ENCODE peak calls at places on chromosomes 2 and 18, in eight cellular contexts. E, Q, D, J, G, C, N and K are unnamed samples.
A peak's percentile ranks its signal among the peaks of the same experiment; 100 is the strongest.

GRCh38 chr18:59516356-59517155 is 157.5 kb upstream of the LMAN1 start:
- DNase-seq in G (peak; percentile 92), D (peak; percentile 32), Q (peak; percentile 41), J (no peak), N (peak; percentile 82), E (no peak), C (peak; percentile 18), K (no peak)

GRCh38 chr2:26584191-26584590 is 57.0 kb downstream of the CIB4 start:
- DNase-seq in J (no peak), Q (no peak), E (no peak), D (no peak), C (no peak), N (no peak), G (no peak), K (no peak)

GRCh38 chr2:224948859-224949258 is 93.4 kb downstream of the DOCK10 start:
- DNase-seq in D (no peak), E (no peak), G (peak; percentile 75), J (no peak), N (no peak), Q (no peak), C (no peak), K (no peak)

GRCh38 chr18:44759925-44760342 is 79.2 kb downstream of the SETBP1 start:
- DNase-seq in E (no peak), G (no peak), D (no peak), J (no peak), C (no peak), N (no peak), Q (no peak), K (peak; percentile 82)

GRCh38 chr2:20282916-20283592 is 58.1 kb upstream of the SDC1 start:
- DNase-seq in E (no peak), N (no peak), D (no peak), G (peak; percentile 33), J (no peak), C (no peak), Q (no peak), K (no peak)

GRCh38 chr18:23038712-23039111 is 96.6 kb upstream of the CABLES1 start:
- DNase-seq in G (peak; percentile 53), N (peak; percentile 18), Q (no peak), C (no peak), E (peak; percentile 68), D (no peak), J (no peak), K (no peak)

GRCh38 chr2:226378733-226379132 is 420.9 kb downstream of the IRS1 start:
- DNase-seq in J (no peak), D (no peak), N (peak; percentile 65), Q (no peak), G (peak; percentile 59), E (no peak), C (no peak), K (no peak)

GRCh38 chr18:73924316-73924715 is 223.3 kb downstream of the FBXO15 start:
- DNase-seq in N (no peak), G (no peak), C (no peak), J (no peak), Q (no peak), E (no peak), D (no peak), K (no peak)

GRCh38 chr2:207897541-207898353 is 127.6 kb downstream of the PLEKHM3 start:
- DNase-seq in Q (no peak), G (no peak), J (no peak), C (peak; percentile 60), D (no peak), N (no peak), E (no peak), K (no peak)

GRCh38 chr2:153917570-153917969 is 45.8 kb downstream of the GALNT13 start:
- DNase-seq in C (peak; percentile 5), E (no peak), G (no peak), Q (no peak), N (no peak), J (no peak), D (no peak), K (no peak)

GRCh38 chr2:55482186-55482945 is 37.2 kb upstream of the CFAP36 start:
- DNase-seq in G (peak; percentile 45), D (no peak), J (no peak), N (peak; percentile 68), C (no peak), E (no peak), Q (peak; percentile 34), K (no peak)

GRCh38 chr2:72051971-72052505 is 95.6 kb downstream of the CYP26B1 start:
- DNase-seq in N (no peak), D (no peak), E (no peak), G (no peak), J (no peak), Q (no peak), C (no peak), K (no peak)

GRCh38 chr2:172442072-172442895 is 14.9 kb downstream of the ITGA6 start:
- DNase-seq in C (peak; percentile 36), D (peak; percentile 100), N (peak; percentile 92), Q (no peak), G (peak; percentile 97), J (no peak), E (peak; percentile 98), K (no peak)

GRCh38 chr2:112630268-112630667 is 15.5 kb upstream of the SLC20A1 start:
- DNase-seq in C (peak; percentile 34), E (no peak), Q (no peak), J (no peak), D (no peak), G (no peak), N (no peak), K (no peak)
- H3K27ac ChIP-seq in C (no peak overlapping the region), E (no peak overlapping the region), Q (no peak overlapping the region), J (peak overlapping the region; percentile 74), D (no peak overlapping the region), G (no peak overlapping the region), N (peak overlapping the region; percentile 94), K (no peak overlapping the region)

DNA sequence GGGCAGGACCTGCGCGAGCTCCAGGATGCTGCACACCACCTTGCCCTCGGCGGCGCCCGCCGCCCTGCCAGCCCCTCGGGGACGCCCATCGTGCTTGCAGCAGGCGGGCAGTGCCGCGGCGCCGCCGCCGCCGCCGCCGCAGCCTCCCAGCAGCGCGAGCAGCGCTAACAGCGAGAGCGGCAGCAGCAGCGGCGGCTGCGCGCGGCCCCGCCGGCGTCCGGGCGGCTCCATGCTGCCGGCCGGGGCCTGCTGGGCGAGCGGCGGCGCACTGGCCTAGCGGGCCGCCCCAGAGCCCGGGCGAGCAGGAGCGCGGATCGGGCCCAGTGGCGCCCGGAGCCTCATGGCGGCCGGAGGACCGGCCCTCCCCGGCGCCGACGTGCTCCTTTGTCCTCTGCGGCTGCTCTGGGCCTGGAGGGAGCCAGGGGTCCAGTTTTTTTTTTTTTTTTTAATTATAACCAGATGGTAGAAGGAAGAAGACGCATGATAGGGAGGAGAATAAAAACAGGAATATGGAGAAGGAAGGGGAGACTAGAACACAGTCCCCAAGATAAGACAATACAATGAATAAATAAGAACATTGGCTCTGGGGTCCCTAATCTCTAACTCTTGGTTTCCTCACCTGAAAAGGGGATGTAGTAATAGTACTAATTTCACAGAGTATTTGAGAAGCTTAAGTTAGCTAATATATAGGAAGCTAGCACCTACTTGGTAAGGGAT is 17.1 kb upstream of the ANKRD62 start:
- DNase-seq in N (peak; percentile 43), J (no peak), D (peak; percentile 47), Q (peak; percentile 73), E (no peak), C (peak; percentile 86), G (peak; percentile 7), K (peak; percentile 41)
- H3K4me3 ChIP-seq in N (peak overlapping the region; percentile 32), J (no peak overlapping the region), D (peak overlapping the region; percentile 57), Q (peak overlapping the region; percentile 53), E (no peak overlapping the region), C (peak overlapping the region; percentile 41), G (peak overlapping the region; percentile 7), K (no peak overlapping the region)

GRCh38 chr2:239003933-239004636 is 156.2 kb downstream of the TWIST2 start:
- DNase-seq in Q (no peak), N (no peak), G (no peak), J (no peak), E (no peak), D (no peak), C (no peak), K (no peak)

GRCh38 chr2:239001794-239002193 is 153.9 kb downstream of the TWIST2 start:
- DNase-seq in J (no peak), G (no peak), C (no peak), Q (no peak), E (no peak), D (no peak), N (no peak), K (no peak)

GRCh38 chr2:239000500-239001073 is 152.7 kb downstream of the TWIST2 start:
- DNase-seq in Q (no peak), J (no peak), E (no peak), N (no peak), D (no peak), C (no peak), G (no peak), K (no peak)

GRCh38 chr2:239002960-239003932 is 155.4 kb downstream of the TWIST2 start:
- DNase-seq in J (no peak), E (no peak), G (peak; percentile 65), Q (no peak), N (peak; percentile 19), C (no peak), D (peak; percentile 49), K (no peak)

GRCh38 chr2:239002591-239002959 is 154.7 kb downstream of the TWIST2 start:
- DNase-seq in C (no peak), J (no peak), D (no peak), E (no peak), N (no peak), Q (no peak), G (no peak), K (no peak)
- H3K4me2 ChIP-seq in C (no peak overlapping the region), J (no peak overlapping the region), D (peak overlapping the region; percentile 41), E (peak overlapping the region; percentile 59), N (no peak overlapping the region), Q (no peak overlapping the region), G (no peak overlapping the region), K (peak overlapping the region; percentile 31)

GRCh38 chr2:223725494-223725893 is 111.9 kb downstream of the AP1S3 start:
- DNase-seq in D (peak; percentile 94), Q (peak; percentile 85), J (no peak), N (peak; percentile 97), G (peak; percentile 99), C (peak; percentile 78), E (peak; percentile 56), K (no peak)

GRCh38 chr2:223722226-223722625 is 115.2 kb downstream of the AP1S3 start:
- DNase-seq in N (no peak), C (no peak), J (no peak), D (no peak), Q (no peak), G (no peak), E (no peak), K (no peak)

GRCh38 chr2:223721746-223722145 is 115.6 kb downstream of the AP1S3 start:
- DNase-seq in Q (no peak), C (no peak), N (no peak), E (no peak), J (no peak), G (no peak), D (no peak), K (no peak)

GRCh38 chr2:223724831-223725230 is 112.6 kb downstream of the AP1S3 start:
- DNase-seq in N (peak; percentile 32), Q (no peak), E (no peak), J (no peak), C (no peak), D (no peak), G (peak; percentile 48), K (no peak)

DNA sequence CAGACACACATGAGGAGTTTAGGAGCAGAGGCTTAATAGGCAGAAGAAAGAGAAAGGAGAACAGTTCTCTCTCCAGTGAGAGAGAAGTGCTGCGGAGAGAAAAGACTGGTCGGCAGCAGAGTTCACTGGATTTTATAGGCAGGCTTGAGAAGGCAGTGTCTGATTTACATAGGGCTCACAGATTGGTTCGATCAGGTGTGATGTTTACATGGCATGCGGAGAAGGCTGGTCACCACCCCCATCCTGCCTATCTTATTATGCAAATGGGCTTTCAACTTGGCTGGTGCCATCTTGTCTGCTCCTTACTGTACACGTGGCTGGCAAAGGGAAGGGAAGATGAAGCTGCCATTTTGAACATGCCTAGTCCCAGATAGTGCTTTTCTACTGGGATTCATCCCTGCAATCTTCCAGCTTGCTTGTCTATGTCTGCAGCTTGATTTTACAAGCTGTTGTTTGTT is 113.4 kb downstream of the AP1S3 start:
- DNase-seq in D (no peak), C (peak; percentile 26), J (no peak), E (no peak), Q (peak; percentile 53), G (no peak), N (peak; percentile 73), K (no peak)
- H3K27ac ChIP-seq in D (no peak overlapping the region), C (no peak overlapping the region), J (no peak overlapping the region), E (no peak overlapping the region), Q (no peak overlapping the region), G (peak overlapping the region; percentile 86), N (peak overlapping the region; percentile 96), K (no peak overlapping the region)